ENCODE peak calls at places on chromosomes 6 and 20, in five cellular contexts. J, V, K, N and Z are unnamed samples.

GRCh38 chr6:2471474-2471873 is 226.1 kb upstream of the GMDS start:
- DNase-seq in J (no peak), V (no peak), K (no peak), N (no peak), Z (no peak)

GRCh38 chr6:121838842-121839241 is 403.4 kb downstream of the GJA1 start:
- DNase-seq in J (no peak), V (no peak), K (no peak), N (peak), Z (no peak)

GRCh38 chr6:128515550-128516513 is 4.6 kb downstream of the PTPRK start:
- DNase-seq in J (no peak), V (no peak), K (no peak), N (peak), Z (peak)

GRCh38 chr6:129263117-129263516 is 380.2 kb downstream of the LAMA2 start:
- DNase-seq in J (no peak), V (no peak), K (no peak), N (no peak), Z (no peak)

GRCh38 chr6:157575436-157576145 is 194.6 kb downstream of the ZDHHC14 start:
- DNase-seq in J (no peak), V (no peak), K (no peak), N (no peak), Z (no peak)

GRCh38 chr6:126803769-126804168 is 314.7 kb upstream of the RSPO3 start:
- DNase-seq in J (no peak), V (no peak), K (no peak), N (no peak), Z (no peak)

GRCh38 chr6:154852700-154853099 is 119.5 kb downstream of the SCAF8 start:
- DNase-seq in J (no peak), V (no peak), K (no peak), N (peak), Z (no peak)

GRCh38 chr6:37033255-37033654 is 27.8 kb downstream of the FGD2 start:
- DNase-seq in J (peak), V (no peak), K (peak), N (no peak), Z (no peak)

GRCh38 chr20:45828589-45828988 is 1.5 kb upstream of the TNNC2 start:
- DNase-seq in J (no peak), V (no peak), K (no peak), N (peak), Z (peak)

GRCh38 chr6:81772741-81773140 is 20.3 kb upstream of the TENT5A start:
- DNase-seq in J (peak), V (no peak), K (no peak), N (no peak), Z (peak)

GRCh38 chr6:121848523-121849255 is 413.2 kb downstream of the GJA1 start:
- DNase-seq in J (no peak), V (no peak), K (no peak), N (no peak), Z (peak)

GRCh38 chr6:51959744-51960383 is 127.5 kb downstream of the PKHD1 start:
- DNase-seq in J (peak), V (peak), K (peak), N (peak), Z (peak)

GRCh38 chr6:136510299-136510698 is 39.9 kb downstream of the MAP7 start:
- DNase-seq in J (no peak), V (no peak), K (no peak), N (no peak), Z (no peak)

GRCh38 chr20:17479041-17479657 is 52.0 kb downstream of the BFSP1 start:
- DNase-seq in J (no peak), V (no peak), K (no peak), N (no peak), Z (no peak)

GRCh38 chr20:41140226-41141133 is 3.1 kb downstream of the PLCG1 start:
- DNase-seq in J (no peak), V (peak), K (no peak), N (no peak), Z (no peak)

GRCh38 chr6:17945111-17945510 is 42.3 kb downstream of the KIF13A start:
- DNase-seq in J (no peak), V (no peak), K (no peak), N (peak), Z (peak)

GRCh38 chr6:33172307-33173227 is 19.7 kb downstream of the COL11A2 start:
- DNase-seq in J (peak), V (peak), K (no peak), N (peak), Z (peak)

GRCh38 chr6:13404115-13404891 is 76.0 kb upstream of the TBC1D7 start:
- DNase-seq in J (no peak), V (no peak), K (peak), N (peak), Z (peak)

GRCh38 chr6:32868257-32868788 is 14.3 kb downstream of the PSMB9 start:
- DNase-seq in J (peak), V (peak), K (peak), N (peak), Z (peak)

GRCh38 chr6:77038801-77039200 is 424.5 kb downstream of the HTR1B start:
- DNase-seq in J (no peak), V (no peak), K (no peak), N (peak), Z (peak)

GRCh38 chr6:34237722-34238506 is 1.2 kb downstream of the HMGA1 start:
- DNase-seq in J (peak), V (peak), K (no peak), N (no peak), Z (no peak)

GRCh38 chr6:112443666-112444065 is 96.5 kb downstream of the RFPL4B start:
- DNase-seq in J (no peak), V (no peak), K (no peak), N (peak), Z (peak)

GRCh38 chr6:115004204-115004603 is 661.4 kb upstream of the HS3ST5 start:
- DNase-seq in J (no peak), V (no peak), K (no peak), N (no peak), Z (no peak)

GRCh38 chr20:53748821-53749402 is 155.3 kb upstream of the ZNF217 start:
- DNase-seq in J (no peak), V (no peak), K (no peak), N (peak), Z (peak)

GRCh38 chr20:53706511-53707031 is 112.9 kb upstream of the ZNF217 start:
- DNase-seq in J (peak), V (no peak), K (no peak), N (peak), Z (peak)

GRCh38 chr6:47135772-47136171 is 93.6 kb upstream of the ADGRF1 start:
- DNase-seq in J (no peak), V (no peak), K (no peak), N (peak), Z (peak)

GRCh38 chr6:104789770-104790190 is 69.9 kb downstream of the HACE1 start:
- DNase-seq in J (peak), V (no peak), K (no peak), N (peak), Z (peak)

GRCh38 chr6:46932941-46933340 is 11.2 kb upstream of the ADGRF5 start:
- DNase-seq in J (no peak), V (no peak), K (no peak), N (peak), Z (peak)

GRCh38 chr6:15399651-15400470 is 154.0 kb downstream of the JARID2 start:
- DNase-seq in J (no peak), V (no peak), K (peak), N (peak), Z (peak)

GRCh38 chr6:40482532-40482931 is 104.6 kb downstream of the LRFN2 start:
- DNase-seq in J (no peak), V (no peak), K (no peak), N (no peak), Z (no peak)

GRCh38 chr6:124800222-124800621 is 162.0 kb upstream of the RNF217 start:
- DNase-seq in J (no peak), V (no peak), K (no peak), N (no peak), Z (no peak)

GRCh38 chr6:109441069-109441816 is 719 bp downstream of the SMPD2 start:
- DNase-seq in J (peak), V (peak), K (peak), N (peak), Z (peak)
- TF ChIP-seq CTCF in J (no peak), V (peak), K (peak), N (peak), Z (peak)

GRCh38 chr20:11271920-11272594 is 598.3 kb upstream of the JAG1 start:
- DNase-seq in J (no peak), V (no peak), K (no peak), N (no peak), Z (no peak)

GRCh38 chr20:11271319-11271718 is 597.5 kb upstream of the JAG1 start:
- DNase-seq in J (no peak), V (no peak), K (no peak), N (no peak), Z (no peak)

GRCh38 chr20:11275740-11276139 is 601.9 kb upstream of the JAG1 start:
- DNase-seq in J (no peak), V (no peak), K (no peak), N (no peak), Z (no peak)

GRCh38 chr20:11277170-11277569 is 603.4 kb upstream of the JAG1 start:
- DNase-seq in J (no peak), V (no peak), K (no peak), N (no peak), Z (no peak)

DNA sequence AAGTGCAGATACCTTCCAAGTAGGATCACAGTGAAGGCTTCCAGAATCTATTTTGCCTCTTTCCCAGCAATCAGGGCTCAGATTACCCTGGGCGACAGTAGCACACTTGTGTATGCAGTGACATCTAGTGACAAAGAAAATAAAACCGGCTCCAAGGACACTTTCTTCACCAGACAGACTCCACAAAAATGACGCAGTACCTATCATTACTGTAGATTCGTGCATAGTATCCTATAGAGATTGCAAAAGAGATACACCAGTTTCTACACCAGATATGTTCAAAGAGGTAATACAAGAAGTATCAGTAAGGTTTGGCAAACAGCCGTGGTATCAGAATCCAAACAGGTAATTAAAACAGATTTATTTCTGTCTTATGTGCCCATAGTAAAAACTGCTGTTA is 600.3 kb upstream of the JAG1 start:
- DNase-seq in J (peak), V (no peak), K (peak), N (peak), Z (peak)
- TF ChIP-seq CTCF in J (peak), V (peak), K (peak), N (peak), Z (peak)

DNA sequence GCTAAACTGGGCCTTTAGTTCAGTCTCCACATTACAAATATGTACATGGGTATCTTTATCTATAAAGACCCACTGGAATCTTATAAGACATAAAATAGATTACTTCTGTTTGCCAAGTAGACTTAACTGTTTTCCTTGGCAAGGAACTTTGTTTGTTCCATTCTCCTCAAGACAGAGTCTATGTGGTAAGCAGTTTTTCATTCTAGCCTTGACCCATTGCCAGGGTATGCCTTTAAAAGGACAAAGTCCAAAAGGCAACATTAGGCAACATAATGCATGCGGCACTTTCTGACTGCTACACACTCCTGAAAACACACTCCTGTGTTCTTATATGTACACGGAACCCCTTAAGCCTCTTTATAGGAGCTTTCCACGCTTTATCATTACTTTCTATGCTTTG is 20.4 kb downstream of the VNN1 start:
- DNase-seq in J (no peak), V (no peak), K (no peak), N (peak), Z (no peak)
- TF ChIP-seq CTCF in J (no peak), V (no peak), K (no peak), N (no peak), Z (no peak)

GRCh38 chr20:4569092-4569491 is 152.6 kb upstream of the PRND start:
- DNase-seq in J (no peak), V (no peak), K (no peak), N (no peak), Z (no peak)
- TF ChIP-seq CTCF in J (no peak), V (no peak), K (no peak), N (peak), Z (no peak)

GRCh38 chr6:74091133-74091793 is 395.3 kb downstream of the CD109 start:
- DNase-seq in J (peak), V (no peak), K (no peak), N (peak), Z (peak)

GRCh38 chr6:74091794-74092157 is 395.8 kb downstream of the CD109 start:
- DNase-seq in J (no peak), V (no peak), K (no peak), N (no peak), Z (no peak)

GRCh38 chr6:74087898-74088297 is 391.9 kb downstream of the CD109 start:
- DNase-seq in J (no peak), V (no peak), K (no peak), N (peak), Z (peak)
- TF ChIP-seq CTCF in J (no peak), V (no peak), K (no peak), N (no peak), Z (peak)

DNA sequence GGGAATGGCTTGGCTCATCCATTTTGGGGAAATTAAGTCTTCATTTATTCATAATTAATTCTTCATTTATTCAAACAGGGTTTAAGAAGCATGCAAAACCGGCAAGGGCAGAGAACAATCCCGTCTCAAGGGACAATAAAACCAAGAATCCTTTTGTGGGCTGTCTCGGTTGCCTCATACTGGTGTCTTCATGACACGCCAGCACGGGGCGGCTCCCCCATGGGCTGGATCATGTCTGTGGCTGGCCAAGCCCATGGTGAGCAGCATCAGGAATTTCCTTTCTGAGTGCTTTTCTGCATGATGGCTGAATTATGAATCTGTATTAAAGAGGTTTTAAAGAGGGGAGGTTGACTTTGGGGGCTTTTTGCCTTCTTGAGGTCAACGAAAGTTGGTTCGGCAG is 38.3 kb upstream of the DUSP22 start:
- DNase-seq in J (no peak), V (no peak), K (no peak), N (no peak), Z (no peak)
- TF ChIP-seq CTCF in J (no peak), V (no peak), K (no peak), N (no peak), Z (no peak)

DNA sequence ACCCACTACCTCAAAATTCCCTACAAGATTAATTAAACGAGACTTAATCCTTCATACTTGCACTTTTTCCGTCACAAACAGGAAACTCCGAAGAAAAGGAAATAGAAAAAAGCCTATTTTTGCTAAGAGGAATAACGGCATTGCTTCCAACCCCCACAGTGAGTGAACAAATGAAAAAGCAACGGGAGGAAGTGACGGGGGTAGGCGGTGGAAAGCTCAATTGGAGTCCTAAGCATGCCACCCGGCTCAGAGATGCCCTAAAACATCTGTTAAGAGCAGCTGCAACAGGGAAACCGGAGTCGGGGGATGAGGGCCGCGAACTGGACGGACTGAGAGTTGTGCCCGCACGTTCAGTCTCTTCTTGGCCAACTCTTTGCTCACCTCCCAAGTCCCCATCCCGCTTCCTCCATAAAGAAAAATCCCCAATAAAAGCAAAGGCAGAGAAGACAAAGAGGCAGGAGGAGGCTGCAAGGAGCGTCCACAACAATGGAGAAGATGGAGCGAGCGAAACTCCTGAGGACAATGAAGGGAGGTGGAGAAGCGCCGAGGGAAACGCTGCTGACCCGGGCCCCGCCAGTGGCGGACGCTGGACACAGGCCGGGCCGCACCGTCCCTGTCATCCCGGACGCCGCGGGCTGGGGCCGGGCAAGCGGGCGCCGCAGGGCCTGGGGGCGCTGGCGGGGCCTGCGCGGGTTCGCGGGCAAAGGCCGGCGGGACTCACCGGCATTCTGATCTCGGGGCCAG is 671 bp downstream of the SEC63 start:
- DNase-seq in J (peak), V (peak), K (peak), N (peak), Z (peak)
- TF ChIP-seq CTCF in J (no peak), V (no peak), K (no peak), N (no peak), Z (no peak)

GRCh38 chr20:14142171-14142570 is 146.9 kb downstream of the MACROD2 start:
- DNase-seq in J (no peak), V (no peak), K (peak), N (peak), Z (peak)
- TF ChIP-seq CTCF in J (peak), V (peak), K (peak), N (peak), Z (peak)